ENCODE peak calls at places on chromosomes 4 and X, in nine cellular contexts. H is NCI-H774; J is HepG2; W is brain pericyte; B is lung; L is DMS79; Q is activated gamma-delta T cell; A is activated CD4-positive, alpha-beta T cell treated with anti-CD3 and anti-CD28 coated beads, Interleukin-2, amount 10 ng/mL, durations not matched to agents 7 days and 5 days; X is germinal center. D is an unnamed sample.

GRCh38 chrX:123080065-123080464 is 104.0 kb upstream of the GRIA3 start:
- DNase-seq in H (no peak), J (no peak), W (no peak), B (no peak), L (no peak), Q (no peak), A (no peak), X (no peak), D (no peak)

GRCh38 chr4:4914059-4914820 is 54.8 kb downstream of the MSX1 start:
- DNase-seq in H (no peak), J (no peak), W (no peak), B (no peak), L (no peak), Q (no peak), A (no peak), X (no peak), D (no peak)

GRCh38 chr4:86302242-86302641 is 57.6 kb downstream of the MAPK10 start:
- DNase-seq in H (peak), J (peak), W (no peak), B (no peak), L (peak), Q (no peak), A (no peak), X (peak), D (no peak)

GRCh38 chrX:24146283-24146865 is 3.2 kb upstream of the ZFX start:
- DNase-seq in H (no peak), J (no peak), W (no peak), B (no peak), L (no peak), Q (no peak), A (no peak), X (no peak), D (no peak)

GRCh38 chr4:3715251-3716033 is 50.7 kb upstream of the ADRA2C start:
- DNase-seq in H (no peak), J (no peak), W (no peak), B (no peak), L (no peak), Q (no peak), A (no peak), X (no peak), D (no peak)

GRCh38 chrX:18596096-18596495 is 75.8 kb downstream of the RS1 start:
- DNase-seq in H (no peak), J (no peak), W (no peak), B (peak), L (no peak), Q (no peak), A (no peak), X (no peak), D (no peak)

GRCh38 chrX:55008571-55009358 is 8.6 kb downstream of the APEX2 start:
- DNase-seq in H (no peak), J (no peak), W (no peak), B (no peak), L (no peak), Q (no peak), A (no peak), X (no peak), D (no peak)

GRCh38 chr4:147825451-147826287 is 93.8 kb downstream of the ARHGAP10 start:
- DNase-seq in H (no peak), J (no peak), W (no peak), B (no peak), L (no peak), Q (no peak), A (no peak), X (no peak), D (no peak)

GRCh38 chr4:148261861-148262260 is 180.4 kb downstream of the NR3C2 start:
- DNase-seq in H (no peak), J (no peak), W (no peak), B (no peak), L (no peak), Q (no peak), A (no peak), X (no peak), D (no peak)

GRCh38 chr4:2794707-2795557 is 2.0 kb downstream of the SH3BP2 start:
- DNase-seq in H (no peak), J (no peak), W (no peak), B (peak), L (no peak), Q (no peak), A (no peak), X (no peak), D (no peak)

GRCh38 chrX:148682206-148682605 is 181.8 kb downstream of the AFF2 start:
- DNase-seq in H (no peak), J (no peak), W (no peak), B (no peak), L (no peak), Q (no peak), A (no peak), X (no peak), D (no peak)

GRCh38 chr4:38318737-38319455 is 345.1 kb upstream of the KLF3 start:
- DNase-seq in H (peak), J (peak), W (peak), B (peak), L (peak), Q (peak), A (peak), X (peak), D (peak)

GRCh38 chr4:110062166-110062565 is 136.2 kb downstream of the ELOVL6 start:
- DNase-seq in H (no peak), J (no peak), W (no peak), B (no peak), L (no peak), Q (no peak), A (no peak), X (no peak), D (no peak)

GRCh38 chr4:78057135-78057599 is at the start of gene FRAS1:
- DNase-seq in H (peak), J (peak), W (no peak), B (no peak), L (peak), Q (no peak), A (peak), X (peak), D (no peak)

GRCh38 chrX:111914398-111915092 is 38.6 kb downstream of the TRPC5OS start:
- DNase-seq in H (peak), J (no peak), W (no peak), B (no peak), L (peak), Q (no peak), A (no peak), X (no peak), D (no peak)

GRCh38 chrX:124475358-124475757 is 129.0 kb downstream of the SH2D1A start:
- DNase-seq in H (no peak), J (no peak), W (no peak), B (no peak), L (no peak), Q (no peak), A (no peak), X (no peak), D (no peak)

GRCh38 chr4:70925899-70926635 is 23.9 kb downstream of the MOB1B start:
- DNase-seq in H (no peak), J (no peak), W (no peak), B (no peak), L (no peak), Q (no peak), A (no peak), X (peak), D (no peak)

GRCh38 chr4:139658185-139658584 is 7.4 kb upstream of the MGST2 start:
- DNase-seq in H (no peak), J (peak), W (no peak), B (no peak), L (no peak), Q (no peak), A (peak), X (no peak), D (no peak)

GRCh38 chrX:19554786-19555185 is 39.5 kb upstream of the MAP3K15 start:
- DNase-seq in H (no peak), J (no peak), W (no peak), B (no peak), L (no peak), Q (no peak), A (no peak), X (no peak), D (no peak)

GRCh38 chrX:15781964-15782711 is 8.1 kb upstream of the ZRSR2 start:
- DNase-seq in H (no peak), J (no peak), W (no peak), B (no peak), L (no peak), Q (no peak), A (peak), X (peak), D (no peak)

GRCh38 chr4:138087181-138087714 is 154.9 kb downstream of the SLC7A11 start:
- DNase-seq in H (no peak), J (no peak), W (no peak), B (no peak), L (no peak), Q (no peak), A (no peak), X (no peak), D (no peak)

GRCh38 chr4:25970691-25971427 is 56.8 kb downstream of the SMIM20 start:
- DNase-seq in H (no peak), J (peak), W (no peak), B (no peak), L (peak), Q (no peak), A (no peak), X (no peak), D (no peak)

GRCh38 chr4:26354491-26354890 is 33.7 kb downstream of the RBPJ start:
- DNase-seq in H (no peak), J (no peak), W (no peak), B (no peak), L (no peak), Q (no peak), A (no peak), X (no peak), D (no peak)

GRCh38 chrX:39957816-39958561 is 139.8 kb downstream of the BCOR start:
- DNase-seq in H (no peak), J (no peak), W (no peak), B (no peak), L (no peak), Q (no peak), A (no peak), X (no peak), D (no peak)

GRCh38 chrX:43805579-43805978 is 76.7 kb downstream of the MAOB start:
- DNase-seq in H (no peak), J (no peak), W (no peak), B (no peak), L (no peak), Q (no peak), A (no peak), X (no peak), D (no peak)

GRCh38 chrX:129634541-129634940 is 20.2 kb downstream of the APLN start:
- DNase-seq in H (no peak), J (no peak), W (no peak), B (no peak), L (no peak), Q (no peak), A (no peak), X (no peak), D (no peak)

GRCh38 chr4:7779194-7779768 is 160.4 kb downstream of the AFAP1 start:
- DNase-seq in H (no peak), J (no peak), W (no peak), B (no peak), L (no peak), Q (no peak), A (no peak), X (no peak), D (no peak)

GRCh38 chr4:82551734-82552133 is 10.1 kb downstream of the TMEM150C start:
- DNase-seq in H (no peak), J (no peak), W (no peak), B (no peak), L (no peak), Q (no peak), A (no peak), X (no peak), D (no peak)

GRCh38 chrX:23884427-23885024 is 23.2 kb downstream of the APOO start:
- DNase-seq in H (no peak), J (peak), W (no peak), B (no peak), L (no peak), Q (no peak), A (no peak), X (no peak), D (no peak)

GRCh38 chr4:76547167-76547760 is 112.2 kb downstream of the SHROOM3 start:
- DNase-seq in H (no peak), J (no peak), W (no peak), B (no peak), L (no peak), Q (no peak), A (no peak), X (no peak), D (no peak)

GRCh38 chr4:84878090-84878489 is 88.4 kb downstream of the WDFY3 start:
- DNase-seq in H (no peak), J (no peak), W (no peak), B (no peak), L (no peak), Q (no peak), A (no peak), X (no peak), D (no peak)

GRCh38 chr4:24730256-24731001 is 64.9 kb upstream of the SOD3 start:
- DNase-seq in H (no peak), J (no peak), W (no peak), B (peak), L (peak), Q (no peak), A (no peak), X (no peak), D (no peak)

GRCh38 chr4:8113611-8114343 is 44.8 kb downstream of the ABLIM2 start:
- DNase-seq in H (no peak), J (no peak), W (no peak), B (no peak), L (no peak), Q (no peak), A (no peak), X (no peak), D (no peak)

GRCh38 chr4:151931563-151931962 is 170.8 kb upstream of the GATB start:
- DNase-seq in H (no peak), J (no peak), W (no peak), B (no peak), L (no peak), Q (no peak), A (no peak), X (no peak), D (no peak)

D was measured in smooth muscle cell of the brain vasculature.